ENCODE peak calls at places on chromosomes 12 and 14, in five cellular contexts. G is brain microvascular endothelial cell, W is sigmoid colon, Y is mesothelial cell of epicardium, Q is PC-3. C is an unnamed sample.

GRCh38 chr12:124497039-124497438 is 70.4 kb downstream of the NCOR2 start:
- DNase-seq in Q (no peak), W (no peak), G (no peak), Y (no peak), C (no peak)

GRCh38 chr14:56172571-56172971 is 54.4 kb downstream of the PELI2 start:
- DNase-seq in W (no peak), G (peak), Q (peak), Y (no peak), C (no peak)

GRCh38 chr12:131803995-131804521 is 24.1 kb upstream of the MMP17 start:
- DNase-seq in W (no peak), G (peak), Q (peak), Y (no peak), C (no peak)

GRCh38 chr14:96559571-96559970 is 57.4 kb downstream of the PAPOLA start:
- DNase-seq in Q (no peak), G (no peak), Y (no peak), W (no peak), C (no peak)

GRCh38 chr12:104456950-104457745 is 400 bp downstream of the CHST11 start:
- DNase-seq in W (peak), Y (peak), Q (peak), G (peak), C (peak)

GRCh38 chr12:95838125-95838524 is 20.6 kb upstream of the SNRPF start:
- DNase-seq in Q (peak), Y (no peak), W (no peak), G (peak), C (no peak)

GRCh38 chr12:113247123-113248045 is 26.1 kb downstream of the TPCN1 start:
- DNase-seq in W (no peak), G (peak), Y (no peak), Q (peak), C (no peak)

GRCh38 chr14:104361101-104361591 is 218.4 kb upstream of the C14orf180 start:
- DNase-seq in Q (no peak), G (no peak), Y (peak), W (peak), C (no peak)

GRCh38 chr12:70070494-70071007 is 172.7 kb upstream of the CNOT2 start:
- DNase-seq in W (no peak), G (no peak), Q (no peak), Y (no peak), C (no peak)

GRCh38 chr14:37116933-37117844 is 55.2 kb downstream of the SLC25A21 start:
- DNase-seq in G (peak), Y (no peak), W (no peak), Q (peak), C (no peak)
- TF ChIP-seq CTCF in G (peak), Y (no peak), W (no peak), Q (peak), C (peak)

GRCh38 chr14:74820288-74820687 is 55.7 kb downstream of the PROX2 start:
- DNase-seq in W (no peak), Q (no peak), G (no peak), Y (no peak), C (no peak)
- TF ChIP-seq CTCF in W (no peak), Q (no peak), G (no peak), Y (no peak), C (no peak)

GRCh38 chr12:75727577-75727976 is 216.2 kb upstream of the KRR1 start:
- DNase-seq in Y (no peak), W (no peak), Q (no peak), G (no peak), C (no peak)

GRCh38 chr12:75724913-75725312 is 213.5 kb upstream of the KRR1 start:
- DNase-seq in W (peak), Y (no peak), G (peak), Q (peak), C (no peak)

GRCh38 chr12:75722714-75723200 is 211.3 kb upstream of the KRR1 start:
- DNase-seq in G (peak), Q (peak), W (peak), Y (no peak), C (no peak)

GRCh38 chr12:75728826-75729225 is 217.4 kb upstream of the KRR1 start:
- DNase-seq in G (no peak), Y (no peak), Q (no peak), W (no peak), C (no peak)

GRCh38 chr12:75725505-75726120 is 214.2 kb upstream of the KRR1 start:
- DNase-seq in G (peak), W (no peak), Y (no peak), Q (peak), C (no peak)
- TF ChIP-seq CTCF in G (peak), W (no peak), Y (no peak), Q (peak), C (no peak)

DNA sequence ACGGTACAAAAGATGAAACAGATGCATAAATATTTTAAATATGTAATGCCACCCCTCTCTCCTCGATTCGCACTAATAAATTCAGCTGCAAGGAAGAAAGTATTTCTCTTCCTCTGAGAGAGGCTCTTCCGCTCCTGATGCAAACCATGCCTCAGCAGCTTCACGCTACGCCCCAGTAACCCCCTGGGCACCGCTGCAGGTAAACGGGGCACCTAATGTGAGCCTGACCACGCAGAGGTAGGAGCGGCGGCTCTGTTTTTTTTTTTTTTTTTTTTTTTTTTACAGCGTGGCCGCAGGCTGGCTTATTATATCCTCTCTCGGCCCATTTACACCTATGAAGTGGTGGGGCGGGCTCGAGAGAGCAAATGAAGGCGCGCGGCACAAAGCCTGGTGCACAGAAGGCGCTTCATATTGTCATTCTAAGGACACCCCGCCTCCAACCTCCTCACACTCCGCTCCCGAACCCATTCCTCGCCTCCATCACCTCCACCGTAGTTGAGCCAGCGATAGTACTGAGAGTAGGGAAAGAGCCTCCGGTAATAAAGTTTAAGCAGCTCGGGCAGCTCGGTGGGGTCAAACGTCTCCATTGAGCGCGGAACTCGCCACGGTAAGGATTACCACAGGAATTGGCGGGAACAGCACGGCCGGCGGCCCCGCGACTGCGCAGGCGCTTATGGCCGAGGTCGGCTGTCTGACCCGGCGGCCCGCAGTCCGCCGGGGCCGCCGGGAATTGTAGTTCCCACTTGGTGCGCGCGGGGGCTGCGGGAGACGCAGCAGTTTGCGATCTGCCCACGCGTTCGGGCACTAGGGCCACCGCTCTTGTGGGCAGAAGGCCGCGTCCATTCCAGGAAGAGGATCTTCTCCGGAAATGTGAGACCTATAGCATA is at the start of gene PRIM1:
- DNase-seq in Y (peak), G (peak), Q (peak), W (peak), C (peak)
- TF ChIP-seq CTCF in Y (peak), G (peak), Q (no peak), W (no peak), C (peak)

GRCh38 chr14:82055511-82055910 is 521.9 kb upstream of the SEL1L start:
- DNase-seq in W (no peak), G (no peak), Q (no peak), Y (no peak), C (no peak)

GRCh38 chr14:82047777-82048470 is 514.3 kb upstream of the SEL1L start:
- DNase-seq in Q (no peak), W (no peak), Y (no peak), G (no peak), C (no peak)

DNA sequence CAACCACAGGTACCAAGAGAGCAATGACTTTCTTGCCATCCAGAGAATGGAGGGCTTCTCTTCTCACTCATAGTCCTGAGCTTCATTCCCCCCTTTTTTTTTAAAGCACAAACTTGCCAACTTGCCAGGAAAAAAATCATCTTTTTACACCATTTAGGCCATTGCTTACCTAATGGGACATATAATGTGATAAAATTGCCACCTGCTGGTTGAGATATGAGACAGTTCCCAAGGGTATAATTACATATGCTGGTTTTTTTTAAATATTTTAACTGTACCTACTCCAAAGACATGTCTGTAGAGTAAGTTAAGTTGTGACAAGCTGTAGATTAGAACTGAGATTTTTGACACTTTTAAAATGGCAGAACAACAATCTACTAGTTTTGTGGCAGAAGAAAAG is 519.1 kb upstream of the SEL1L start:
- DNase-seq in G (no peak), Q (no peak), W (no peak), Y (no peak), C (no peak)
- TF ChIP-seq CTCF in G (no peak), Q (no peak), W (no peak), Y (no peak), C (no peak)

GRCh38 chr14:68940614-68941185 is 38.4 kb downstream of the ACTN1 start:
- DNase-seq in Q (no peak), W (no peak), Y (no peak), G (no peak), C (no peak)

GRCh38 chr14:68942281-68943035 is 36.6 kb downstream of the ACTN1 start:
- DNase-seq in Q (no peak), G (no peak), W (no peak), Y (no peak), C (no peak)

GRCh38 chr14:68939893-68940613 is 39.0 kb downstream of the ACTN1 start:
- DNase-seq in Y (no peak), Q (peak), G (peak), W (peak), C (no peak)

GRCh38 chr14:68943107-68943506 is 36.0 kb downstream of the ACTN1 start:
- DNase-seq in Y (no peak), Q (no peak), G (no peak), W (no peak), C (no peak)

GRCh38 chr14:68941820-68942219 is 37.3 kb downstream of the ACTN1 start:
- DNase-seq in G (peak), Q (peak), W (peak), Y (no peak), C (no peak)
- TF ChIP-seq CTCF in G (peak), Q (peak), W (peak), Y (no peak), C (peak)

DNA sequence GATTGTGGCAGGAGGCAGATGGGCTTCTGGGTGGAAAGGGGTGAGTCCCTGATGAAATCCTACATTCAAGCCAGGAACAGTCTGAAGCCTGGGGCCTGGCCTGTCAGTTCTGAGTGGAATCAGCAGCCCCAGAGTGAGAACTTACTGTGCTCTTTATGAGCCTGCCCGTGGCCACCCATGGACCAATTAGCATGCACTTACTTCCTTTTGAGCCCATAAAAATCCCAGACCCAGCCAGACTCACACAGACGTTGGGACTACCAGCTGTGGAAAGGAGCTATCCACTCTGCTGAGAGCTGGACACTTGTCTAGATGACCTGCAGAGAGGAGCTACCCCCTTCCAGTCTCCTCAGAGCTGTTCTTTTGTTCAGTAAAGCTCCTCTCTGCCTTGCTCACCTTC is 104.5 kb downstream of the MNAT1 start:
- DNase-seq in W (no peak), G (no peak), Q (no peak), Y (no peak), C (no peak)
- TF ChIP-seq CTCF in W (no peak), G (no peak), Q (no peak), Y (no peak), C (no peak)

GRCh38 chr14:64841121-64841611 is 38.5 kb downstream of the SPTB start:
- DNase-seq in Q (peak), Y (no peak), W (no peak), G (peak), C (no peak)
- TF ChIP-seq CTCF in Q (peak), Y (peak), W (no peak), G (peak), C (peak)

DNA sequence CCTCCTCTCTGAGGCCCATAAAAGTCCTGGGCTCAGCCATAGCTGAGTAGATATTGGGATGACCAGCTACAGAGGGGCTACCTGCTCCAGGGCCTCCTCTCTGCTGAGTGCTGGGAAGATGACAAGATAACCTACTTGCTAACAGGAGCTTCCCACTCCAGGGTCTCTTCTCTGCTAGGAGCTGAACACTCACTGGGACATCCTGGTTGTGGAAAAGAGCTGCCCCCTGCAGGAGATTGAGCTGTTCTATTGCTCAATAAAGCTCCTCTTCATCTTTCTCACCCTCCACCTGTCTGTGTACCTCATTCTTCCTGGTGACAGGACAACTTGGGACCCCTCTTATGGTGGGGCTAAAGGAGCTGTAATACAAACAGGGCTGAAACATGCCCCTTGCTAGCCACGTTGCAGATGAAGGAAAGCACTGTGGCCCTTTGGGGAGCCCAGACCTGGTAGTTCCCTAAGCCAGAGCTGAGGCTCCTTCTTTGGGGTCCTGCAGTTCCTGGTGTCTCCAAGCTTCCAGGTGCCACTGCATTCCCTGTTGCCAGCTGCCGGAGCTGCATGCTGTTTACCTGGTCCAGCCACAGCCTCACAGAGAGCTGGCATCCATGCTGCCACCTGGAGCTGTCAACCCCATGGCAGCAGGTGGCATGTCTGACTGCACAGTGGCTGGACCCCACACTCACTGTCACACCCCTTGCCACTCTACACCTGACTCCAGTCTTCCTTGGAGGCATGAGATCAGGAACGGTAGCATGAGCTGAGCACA is 598.5 kb upstream of the LMO3 start:
- DNase-seq in G (no peak), W (no peak), Y (no peak), Q (no peak), C (no peak)
- TF ChIP-seq CTCF in G (no peak), W (no peak), Y (no peak), Q (no peak), C (no peak)

C was measured in progenitor cell of endocrine pancreas.